ENCODE peak calls at places on chromosomes 13 and 19, in five cellular contexts. I is NT2/D1, F is astrocyte of the spinal cord, W is HS-27A, N is smooth muscle cell of the brain vasculature. E is an unnamed sample.

GRCh38 chr13:43573787-43574562 is 212.8 kb downstream of the ENOX1 start:
- DNase-seq in I (no peak), W (no peak), N (no peak), F (no peak), E (no peak)

GRCh38 chr13:109272595-109273325 is 513.6 kb downstream of the IRS2 start:
- DNase-seq in F (peak), N (no peak), W (no peak), I (no peak), E (no peak)

GRCh38 chr13:23020246-23020843 is 160.4 kb upstream of the SGCG start:
- DNase-seq in I (peak), F (peak), N (peak), W (no peak), E (peak)

GRCh38 chr13:73717632-73718031 is 416.6 kb downstream of the KLF12 start:
- DNase-seq in I (no peak), W (no peak), F (peak), N (no peak), E (peak)

GRCh38 chr13:73599232-73600128 is 534.7 kb downstream of the KLF12 start:
- DNase-seq in W (no peak), N (no peak), F (no peak), I (no peak), E (no peak)

GRCh38 chr19:14555918-14556661 is 15.8 kb downstream of the NDUFB7 start:
- DNase-seq in W (no peak), F (peak), I (no peak), N (no peak), E (no peak)

GRCh38 chr19:4369888-4370260 is 26.5 kb downstream of the MPND start:
- DNase-seq in F (peak), I (no peak), N (no peak), W (no peak), E (no peak)

GRCh38 chr13:75836441-75836840 is 200.3 kb downstream of the LMO7 start:
- DNase-seq in W (no peak), F (no peak), I (no peak), N (no peak), E (no peak)

GRCh38 chr13:112873851-112874750 is 94.9 kb upstream of the MCF2L start:
- DNase-seq in W (peak), F (peak), N (peak), I (no peak), E (no peak)

GRCh38 chr19:14944456-14944855 is 3.2 kb downstream of the OR7C2 start:
- DNase-seq in F (no peak), N (no peak), W (no peak), I (no peak), E (no peak)

GRCh38 chr13:84362777-84363176 is 480.5 kb upstream of the SLITRK1 start:
- DNase-seq in N (no peak), W (no peak), I (no peak), F (no peak), E (no peak)

GRCh38 chr13:91792054-91792453 is 393.6 kb downstream of the GPC5 start:
- DNase-seq in I (no peak), W (no peak), N (no peak), F (no peak), E (no peak)

GRCh38 chr13:49746111-49746510 is 46.4 kb downstream of the KPNA3 start:
- DNase-seq in F (no peak), N (no peak), I (no peak), W (no peak), E (no peak)

GRCh38 chr13:40164137-40164536 is 502.3 kb downstream of the FOXO1 start:
- DNase-seq in I (no peak), F (no peak), W (no peak), N (no peak), E (no peak)

GRCh38 chr19:46775642-46776258 is 12.6 kb downstream of the SLC1A5 start:
- DNase-seq in W (no peak), N (no peak), F (no peak), I (no peak), E (no peak)